ENCODE peak calls at places on chromosomes 12 and 14, in five cellular contexts. E, X, S, M and Z are unnamed samples. For H3K4me1, the result is how much of the 10 kb centered on the place peaks cover.

GRCh38 chr12:119412811-119413794 is 78.6 kb downstream of the CCDC60 start:
- DNase-seq in E (no peak), M (peak), X (peak), S (peak), Z (peak)

GRCh38 chr12:72586456-72586855 is 314.3 kb downstream of the TRHDE start:
- DNase-seq in M (no peak), X (no peak), S (no peak), E (no peak), Z (no peak)

GRCh38 chr12:104718581-104718980 is 239.5 kb downstream of the SLC41A2 start:
- DNase-seq in S (no peak), E (no peak), M (peak), X (no peak), Z (no peak)

GRCh38 chr12:24948816-24949722 is at the start of gene BCAT1:
- DNase-seq in S (peak), X (peak), M (peak), E (no peak), Z (peak)

GRCh38 chr12:3149505-3150307 is 72.5 kb downstream of the TSPAN9 start:
- DNase-seq in E (no peak), X (no peak), M (no peak), S (no peak), Z (no peak)

GRCh38 chr12:47964102-47964723 is 817 bp downstream of the TMEM106C start:
- DNase-seq in M (no peak), S (no peak), X (peak), E (no peak), Z (no peak)

GRCh38 chr12:38664661-38665269 is 240.6 kb downstream of the CPNE8 start:
- DNase-seq in X (no peak), S (no peak), M (no peak), E (no peak), Z (no peak)

GRCh38 chr12:6943387-6943718 is 263 bp upstream of the RNU7-1 start:
- DNase-seq in S (peak), E (peak), M (peak), X (peak), Z (no peak)

GRCh38 chr12:102406033-102406584 is 74.3 kb downstream of the IGF1 start:
- DNase-seq in S (peak), X (peak), E (peak), M (peak), Z (no peak)

GRCh38 chr14:70359076-70359424 is 433 bp downstream of the COX16 start:
- DNase-seq in S (no peak), X (no peak), E (peak), M (no peak), Z (no peak)

GRCh38 chr12:29198901-29199300 is 49.8 kb downstream of the FAR2 start:
- DNase-seq in M (no peak), X (no peak), S (no peak), E (no peak), Z (no peak)

GRCh38 chr12:55658635-55659391 is 22.1 kb downstream of the OR10P1 start:
- DNase-seq in S (no peak), E (no peak), M (no peak), X (no peak), Z (no peak)

GRCh38 chr14:26729851-26730250 is 132.0 kb upstream of the NOVA1 start:
- DNase-seq in M (no peak), S (no peak), E (no peak), X (no peak), Z (no peak)

GRCh38 chr14:37592288-37593274 is 2.5 kb downstream of the FOXA1 start:
- DNase-seq in E (no peak), M (no peak), X (peak), S (no peak), Z (no peak)

GRCh38 chr12:11826607-11827006 is 177.1 kb downstream of the ETV6 start:
- DNase-seq in S (no peak), X (no peak), M (no peak), E (no peak), Z (no peak)

GRCh38 chr12:126069549-126070165 is 1004.4 kb downstream of the AACS start:
- DNase-seq in M (peak), S (no peak), X (peak), E (no peak), Z (no peak)

GRCh38 chr12:50353869-50354593 is 42.4 kb downstream of the FAM186A start:
- DNase-seq in X (no peak), S (no peak), M (peak), E (no peak), Z (no peak)

GRCh38 chr12:111434680-111435338 is 29.1 kb downstream of the SH2B3 start:
- DNase-seq in S (peak), E (no peak), M (peak), X (peak), Z (no peak)

GRCh38 chr14:102362084-102362483 is 606 bp downstream of the CINP start:
- DNase-seq in S (no peak), X (no peak), M (peak), E (no peak), Z (no peak)

DNA sequence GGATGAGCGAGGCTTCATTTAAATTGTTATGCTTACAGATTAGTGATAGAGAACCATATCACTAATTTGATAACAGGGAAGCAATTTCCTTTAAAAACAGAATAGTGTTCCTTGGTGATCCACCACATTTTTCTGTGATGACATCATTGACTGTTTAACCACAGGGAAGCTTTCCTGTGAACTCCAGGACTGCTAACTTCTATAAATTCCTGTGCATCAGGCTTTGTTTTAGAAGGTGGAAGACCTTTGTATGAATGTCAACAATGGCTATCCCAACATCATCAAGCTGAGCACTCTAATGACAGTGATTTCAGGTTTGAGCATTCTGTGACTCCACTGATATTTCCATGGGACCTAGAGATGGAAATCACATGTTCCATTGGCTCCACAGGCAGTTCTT is 177.1 kb downstream of the RMST start:
- DNase-seq in X (no peak), M (no peak), S (no peak), E (no peak), Z (no peak)
- TF ChIP-seq CTCF in X (no peak), M (no peak), S (no peak), E (no peak), Z (no peak)

DNA sequence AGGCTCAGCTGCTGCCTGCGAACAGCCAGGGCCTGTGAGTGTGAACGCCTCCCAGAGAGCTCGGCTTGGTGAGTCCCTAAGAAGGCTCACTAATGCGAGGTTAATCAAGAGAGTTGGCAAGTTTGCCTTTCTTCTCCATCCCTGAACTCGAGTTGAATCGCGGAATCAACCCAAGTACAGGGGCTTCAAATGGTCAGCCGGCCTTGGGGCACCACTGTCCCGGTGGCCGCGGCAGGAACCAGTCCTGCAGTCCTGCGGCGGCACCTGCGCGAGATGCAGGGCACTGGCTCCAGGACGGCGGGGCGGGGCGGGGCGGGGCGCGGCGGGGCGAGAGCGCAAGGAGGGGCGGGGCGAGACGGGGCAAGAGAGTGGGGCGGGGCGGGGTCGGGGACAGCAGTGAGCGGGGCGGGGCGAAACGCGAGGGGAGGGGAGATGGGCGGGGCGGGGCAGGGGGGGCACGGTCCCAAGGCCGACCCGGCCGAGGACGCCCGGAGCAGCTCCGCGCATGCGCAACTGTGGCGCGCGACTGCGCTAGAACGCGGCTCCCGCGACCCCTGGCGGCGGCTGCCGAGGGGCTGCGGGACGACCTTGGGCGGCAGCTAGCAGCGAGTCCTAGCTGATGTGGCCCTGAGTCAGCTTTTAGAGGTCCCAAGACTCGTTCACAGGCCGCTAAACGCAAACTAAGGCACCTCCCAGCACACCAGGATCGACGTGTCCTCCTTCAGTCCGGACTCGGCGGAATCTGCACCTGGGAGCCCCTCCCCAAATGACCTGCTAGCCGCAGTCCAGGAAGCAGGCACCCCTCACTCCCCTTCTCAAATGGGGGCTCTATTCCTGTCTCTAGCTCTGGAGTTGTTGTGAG is 58.0 kb downstream of the TTC7B start:
- DNase-seq in X (peak), M (peak), S (peak), E (peak), Z (peak)
- TF ChIP-seq POLR2A in X (peak), M (peak), S (peak), E (no peak), Z (peak)

DNA sequence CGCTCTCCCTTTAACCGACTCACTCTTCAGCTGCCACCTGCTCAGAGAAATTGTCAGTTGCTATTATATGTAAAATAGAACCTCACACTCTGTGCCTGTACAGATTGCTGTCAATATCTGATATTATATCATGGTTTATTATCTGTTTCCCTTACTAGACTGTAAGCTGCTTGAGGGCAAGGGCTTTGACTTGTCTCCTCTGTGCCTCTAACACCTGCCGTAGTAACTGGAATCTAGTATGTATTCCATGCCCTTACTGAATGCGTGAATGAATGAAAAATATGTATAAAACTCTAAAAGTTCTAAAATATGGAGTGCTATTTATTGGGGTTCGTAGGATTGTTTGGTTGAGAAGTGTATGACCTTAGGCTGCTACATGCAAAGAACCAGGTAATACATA is 1.7 kb upstream of the CD69 start:
- DNase-seq in E (no peak), S (no peak), M (no peak), X (no peak), Z (no peak)
- H3K4me1 ChIP-seq in E (under half), S (under half), M (under half), X (under half), Z (under half)

GRCh38 chr12:43501705-43502104 is 50.3 kb downstream of the ADAMTS20 start:
- DNase-seq in E (no peak), M (peak), S (no peak), X (no peak), Z (no peak)
- TF ChIP-seq CTCF in E (no peak), M (peak), S (no peak), X (no peak), Z (no peak)

DNA sequence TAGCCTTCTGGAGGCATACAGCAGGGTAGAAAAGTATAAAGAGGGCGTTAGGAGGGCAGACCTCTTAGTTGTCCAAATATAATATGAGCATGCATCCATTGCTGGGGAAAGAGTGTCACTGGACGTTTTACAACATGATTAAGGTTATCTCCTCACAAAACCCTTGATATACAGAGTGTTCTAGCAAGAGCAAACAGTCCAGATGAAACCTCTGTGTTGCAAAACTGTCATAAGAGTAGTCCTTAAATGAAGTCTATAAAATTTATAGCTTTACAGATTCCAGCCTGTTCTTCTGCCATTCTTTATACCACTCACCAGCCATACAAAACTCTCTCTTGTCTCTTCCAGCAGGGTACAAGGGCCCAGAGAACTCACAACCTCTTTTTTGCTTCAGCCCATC is 21.7 kb downstream of the WBP11 start:
- DNase-seq in X (no peak), E (no peak), M (no peak), S (no peak), Z (no peak)
- TF ChIP-seq POLR2A in X (no peak), E (no peak), M (no peak), S (no peak), Z (no peak)